ENCODE peak calls at places on chromosomes 13 and 19, in eight cellular contexts. One of them, this sample, is unnamed.

GRCh38 chr19:4357095-4357797 is 13.9 kb downstream of the MPND start:
- DNase-seq in fibroblast of pulmonary artery: no peak
- DNase-seq in epithelial cell of esophagus: no peak
- DNase-seq in WERI-Rb-1: no peak
- DNase-seq in AG09309: no peak
- DNase-seq in colonic mucosa: no peak
- DNase-seq in psoas muscle: no peak
- DNase-seq in HFF-Myc: no peak
- DNase-seq in this sample: no peak

GRCh38 chr19:54653181-54653809 is 9.5 kb upstream of the LILRB4 start:
- DNase-seq in psoas muscle: no peak
- DNase-seq in colonic mucosa: no peak
- DNase-seq in fibroblast of pulmonary artery: peak
- DNase-seq in epithelial cell of esophagus: peak
- DNase-seq in HFF-Myc: no peak
- DNase-seq in WERI-Rb-1: no peak
- DNase-seq in AG09309: no peak
- DNase-seq in this sample: no peak

GRCh38 chr13:44165895-44166496 is 207.6 kb upstream of the SERP2 start:
- DNase-seq in fibroblast of pulmonary artery: no peak
- DNase-seq in colonic mucosa: no peak
- DNase-seq in psoas muscle: no peak
- DNase-seq in WERI-Rb-1: no peak
- DNase-seq in HFF-Myc: no peak
- DNase-seq in AG09309: no peak
- DNase-seq in epithelial cell of esophagus: peak
- DNase-seq in this sample: no peak

GRCh38 chr13:79183231-79183630 is 222.8 kb downstream of the RBM26 start:
- DNase-seq in AG09309: no peak
- DNase-seq in WERI-Rb-1: no peak
- DNase-seq in psoas muscle: no peak
- DNase-seq in colonic mucosa: no peak
- DNase-seq in epithelial cell of esophagus: no peak
- DNase-seq in HFF-Myc: no peak
- DNase-seq in fibroblast of pulmonary artery: no peak
- DNase-seq in this sample: no peak

GRCh38 chr13:109529964-109530363 is 256.4 kb downstream of the IRS2 start:
- DNase-seq in psoas muscle: no peak
- DNase-seq in fibroblast of pulmonary artery: no peak
- DNase-seq in colonic mucosa: no peak
- DNase-seq in WERI-Rb-1: no peak
- DNase-seq in HFF-Myc: no peak
- DNase-seq in epithelial cell of esophagus: no peak
- DNase-seq in AG09309: no peak
- DNase-seq in this sample: no peak

GRCh38 chr13:72221276-72221962 is 354.4 kb upstream of the DACH1 start:
- DNase-seq in psoas muscle: peak
- DNase-seq in epithelial cell of esophagus: peak
- DNase-seq in HFF-Myc: no peak
- DNase-seq in fibroblast of pulmonary artery: peak
- DNase-seq in WERI-Rb-1: peak
- DNase-seq in AG09309: no peak
- DNase-seq in colonic mucosa: peak
- DNase-seq in this sample: peak

GRCh38 chr13:49098198-49098597 is 121.9 kb upstream of the MLNR start:
- DNase-seq in epithelial cell of esophagus: peak
- DNase-seq in colonic mucosa: no peak
- DNase-seq in HFF-Myc: peak
- DNase-seq in fibroblast of pulmonary artery: peak
- DNase-seq in psoas muscle: no peak
- DNase-seq in WERI-Rb-1: no peak
- DNase-seq in AG09309: peak
- DNase-seq in this sample: no peak

GRCh38 chr13:85197431-85197830 is 601.8 kb downstream of the SLITRK6 start:
- DNase-seq in psoas muscle: no peak
- DNase-seq in epithelial cell of esophagus: no peak
- DNase-seq in AG09309: no peak
- DNase-seq in colonic mucosa: no peak
- DNase-seq in HFF-Myc: no peak
- DNase-seq in fibroblast of pulmonary artery: peak
- DNase-seq in WERI-Rb-1: no peak
- DNase-seq in this sample: no peak

GRCh38 chr13:85497652-85498051 is 301.6 kb downstream of the SLITRK6 start:
- DNase-seq in colonic mucosa: no peak
- DNase-seq in HFF-Myc: peak
- DNase-seq in WERI-Rb-1: no peak
- DNase-seq in AG09309: peak
- DNase-seq in psoas muscle: no peak
- DNase-seq in fibroblast of pulmonary artery: peak
- DNase-seq in epithelial cell of esophagus: peak
- DNase-seq in this sample: no peak

GRCh38 chr19:2603320-2603719 is 99.2 kb downstream of the GNG7 start:
- DNase-seq in fibroblast of pulmonary artery: peak
- DNase-seq in HFF-Myc: no peak
- DNase-seq in epithelial cell of esophagus: no peak
- DNase-seq in colonic mucosa: no peak
- DNase-seq in WERI-Rb-1: no peak
- DNase-seq in AG09309: no peak
- DNase-seq in psoas muscle: peak
- DNase-seq in this sample: no peak

GRCh38 chr13:22198656-22199217 is 527.9 kb downstream of the FGF9 start:
- DNase-seq in colonic mucosa: no peak
- DNase-seq in HFF-Myc: no peak
- DNase-seq in WERI-Rb-1: no peak
- DNase-seq in fibroblast of pulmonary artery: no peak
- DNase-seq in psoas muscle: no peak
- DNase-seq in epithelial cell of esophagus: no peak
- DNase-seq in AG09309: no peak
- DNase-seq in this sample: no peak

GRCh38 chr19:27744926-27745844 is 1467.8 kb downstream of the UQCRFS1 start:
- DNase-seq in WERI-Rb-1: no peak
- DNase-seq in colonic mucosa: peak
- DNase-seq in AG09309: no peak
- DNase-seq in fibroblast of pulmonary artery: no peak
- DNase-seq in HFF-Myc: no peak
- DNase-seq in epithelial cell of esophagus: no peak
- DNase-seq in psoas muscle: no peak
- DNase-seq in this sample: no peak

GRCh38 chr19:2302319-2303208 is 5.4 kb downstream of the LINGO3 start:
- DNase-seq in fibroblast of pulmonary artery: peak
- DNase-seq in HFF-Myc: no peak
- DNase-seq in colonic mucosa: no peak
- DNase-seq in WERI-Rb-1: no peak
- DNase-seq in AG09309: no peak
- DNase-seq in epithelial cell of esophagus: no peak
- DNase-seq in psoas muscle: peak
- DNase-seq in this sample: peak

GRCh38 chr13:57948884-57949283 is 317.3 kb downstream of the PCDH17 start:
- DNase-seq in epithelial cell of esophagus: peak
- DNase-seq in psoas muscle: no peak
- DNase-seq in HFF-Myc: no peak
- DNase-seq in fibroblast of pulmonary artery: no peak
- DNase-seq in WERI-Rb-1: no peak
- DNase-seq in colonic mucosa: no peak
- DNase-seq in AG09309: no peak
- DNase-seq in this sample: no peak

GRCh38 chr13:111514646-111515617 is 194.5 kb downstream of the TEX29 start:
- DNase-seq in psoas muscle: no peak
- DNase-seq in WERI-Rb-1: no peak
- DNase-seq in AG09309: no peak
- DNase-seq in HFF-Myc: no peak
- DNase-seq in epithelial cell of esophagus: no peak
- DNase-seq in fibroblast of pulmonary artery: no peak
- DNase-seq in colonic mucosa: no peak
- DNase-seq in this sample: no peak

GRCh38 chr13:29922896-29923295 is 72.5 kb upstream of the UBL3 start:
- DNase-seq in epithelial cell of esophagus: peak
- DNase-seq in psoas muscle: no peak
- DNase-seq in fibroblast of pulmonary artery: peak
- DNase-seq in colonic mucosa: no peak
- DNase-seq in WERI-Rb-1: no peak
- DNase-seq in AG09309: no peak
- DNase-seq in HFF-Myc: no peak
- DNase-seq in this sample: no peak

GRCh38 chr19:50658438-50659317 is 9.4 kb downstream of the C19orf81 start:
- DNase-seq in colonic mucosa: peak
- DNase-seq in AG09309: no peak
- DNase-seq in psoas muscle: peak
- DNase-seq in fibroblast of pulmonary artery: peak
- DNase-seq in WERI-Rb-1: peak
- DNase-seq in epithelial cell of esophagus: peak
- DNase-seq in HFF-Myc: no peak
- DNase-seq in this sample: peak

GRCh38 chr19:18156841-18157464 is 4.0 kb downstream of the PIK3R2 start:
- DNase-seq in fibroblast of pulmonary artery: peak
- DNase-seq in AG09309: peak
- DNase-seq in WERI-Rb-1: no peak
- DNase-seq in HFF-Myc: peak
- DNase-seq in epithelial cell of esophagus: peak
- DNase-seq in colonic mucosa: peak
- DNase-seq in psoas muscle: peak
- DNase-seq in this sample: peak

GRCh38 chr13:101401196-101401595 is 15.1 kb downstream of the NALCN start:
- DNase-seq in fibroblast of pulmonary artery: no peak
- DNase-seq in HFF-Myc: no peak
- DNase-seq in WERI-Rb-1: no peak
- DNase-seq in colonic mucosa: no peak
- DNase-seq in epithelial cell of esophagus: no peak
- DNase-seq in psoas muscle: no peak
- DNase-seq in AG09309: no peak
- DNase-seq in this sample: no peak

GRCh38 chr13:52707375-52707774 is 32.2 kb downstream of the CNMD start:
- DNase-seq in colonic mucosa: no peak
- DNase-seq in epithelial cell of esophagus: no peak
- DNase-seq in WERI-Rb-1: no peak
- DNase-seq in fibroblast of pulmonary artery: no peak
- DNase-seq in AG09309: no peak
- DNase-seq in HFF-Myc: no peak
- DNase-seq in psoas muscle: no peak
- DNase-seq in this sample: no peak

GRCh38 chr13:39561971-39562370 is 41.0 kb downstream of the LHFPL6 start:
- DNase-seq in psoas muscle: no peak
- DNase-seq in colonic mucosa: no peak
- DNase-seq in WERI-Rb-1: no peak
- DNase-seq in HFF-Myc: no peak
- DNase-seq in AG09309: no peak
- DNase-seq in epithelial cell of esophagus: peak
- DNase-seq in fibroblast of pulmonary artery: no peak
- DNase-seq in this sample: no peak

DNA sequence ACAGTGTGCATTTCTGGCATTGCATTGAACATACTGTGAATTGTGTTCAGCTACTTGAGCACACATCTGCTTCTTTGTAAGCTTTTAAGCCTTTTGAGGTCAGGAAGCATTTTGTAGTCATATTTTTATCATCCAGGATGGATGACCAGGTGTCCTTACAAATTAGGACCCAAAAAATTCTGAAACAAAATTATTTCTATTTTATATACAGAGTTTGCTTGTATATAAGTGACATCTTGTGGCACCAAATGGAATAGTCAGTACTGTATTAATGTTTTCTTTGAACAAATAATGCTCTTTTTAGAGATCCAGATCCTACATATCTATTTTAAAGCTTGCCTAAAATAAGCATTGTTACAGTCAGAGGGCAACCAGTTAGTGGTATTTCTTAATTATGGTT is 9.5 kb upstream of the SUPT20H start:
- DNase-seq in WERI-Rb-1: no peak
- DNase-seq in HFF-Myc: no peak
- DNase-seq in colonic mucosa: no peak
- DNase-seq in epithelial cell of esophagus: no peak
- DNase-seq in AG09309: no peak
- DNase-seq in fibroblast of pulmonary artery: peak
- DNase-seq in psoas muscle: no peak
- DNase-seq in this sample: no peak
- H3K4me3 ChIP-seq in WERI-Rb-1: no peak
- H3K4me3 ChIP-seq in HFF-Myc: no peak
- H3K4me3 ChIP-seq in colonic mucosa: no peak
- H3K4me3 ChIP-seq in epithelial cell of esophagus: no peak
- H3K4me3 ChIP-seq in AG09309: no peak
- H3K4me3 ChIP-seq in fibroblast of pulmonary artery: no peak
- H3K4me3 ChIP-seq in psoas muscle: no peak
- H3K4me3 ChIP-seq in this sample: no peak

GRCh38 chr19:16895467-16896097 is 6.8 kb downstream of the F2RL3 start:
- DNase-seq in epithelial cell of esophagus: no peak
- DNase-seq in HFF-Myc: no peak
- DNase-seq in colonic mucosa: peak
- DNase-seq in AG09309: no peak
- DNase-seq in fibroblast of pulmonary artery: peak
- DNase-seq in psoas muscle: no peak
- DNase-seq in WERI-Rb-1: no peak
- DNase-seq in this sample: no peak
- H3K4me3 ChIP-seq in epithelial cell of esophagus: no peak
- H3K4me3 ChIP-seq in HFF-Myc: no peak
- H3K4me3 ChIP-seq in colonic mucosa: peak
- H3K4me3 ChIP-seq in AG09309: no peak
- H3K4me3 ChIP-seq in fibroblast of pulmonary artery: peak
- H3K4me3 ChIP-seq in psoas muscle: peak
- H3K4me3 ChIP-seq in WERI-Rb-1: no peak
- H3K4me3 ChIP-seq in this sample: no peak

DNA sequence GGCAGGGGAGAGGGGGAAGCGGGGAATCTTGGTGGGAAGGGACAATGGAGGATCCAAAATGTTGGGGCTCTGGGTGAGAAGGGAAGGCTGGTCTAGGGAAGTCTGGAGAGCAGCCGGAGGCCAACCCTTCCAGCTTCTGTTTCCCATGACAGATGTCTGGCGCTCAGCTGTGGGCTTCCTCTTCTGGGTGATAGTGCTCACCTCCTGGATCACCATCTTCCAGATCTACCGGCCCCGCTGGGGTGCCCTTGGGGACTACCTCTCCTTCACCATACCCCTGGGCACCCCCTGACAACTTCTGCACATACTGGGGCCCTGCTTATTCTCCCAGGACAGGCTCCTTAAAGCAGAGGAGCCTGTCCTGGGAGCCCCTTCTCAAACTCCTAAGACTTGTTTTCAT is 1.1 kb downstream of the PSENEN start:
- DNase-seq in HFF-Myc: no peak
- DNase-seq in colonic mucosa: no peak
- DNase-seq in WERI-Rb-1: no peak
- DNase-seq in psoas muscle: no peak
- DNase-seq in epithelial cell of esophagus: no peak
- DNase-seq in fibroblast of pulmonary artery: no peak
- DNase-seq in AG09309: no peak
- DNase-seq in this sample: no peak
- H3K4me3 ChIP-seq in HFF-Myc: peak
- H3K4me3 ChIP-seq in colonic mucosa: peak
- H3K4me3 ChIP-seq in WERI-Rb-1: no peak
- H3K4me3 ChIP-seq in psoas muscle: peak
- H3K4me3 ChIP-seq in epithelial cell of esophagus: peak
- H3K4me3 ChIP-seq in fibroblast of pulmonary artery: peak
- H3K4me3 ChIP-seq in AG09309: peak
- H3K4me3 ChIP-seq in this sample: no peak

DNA sequence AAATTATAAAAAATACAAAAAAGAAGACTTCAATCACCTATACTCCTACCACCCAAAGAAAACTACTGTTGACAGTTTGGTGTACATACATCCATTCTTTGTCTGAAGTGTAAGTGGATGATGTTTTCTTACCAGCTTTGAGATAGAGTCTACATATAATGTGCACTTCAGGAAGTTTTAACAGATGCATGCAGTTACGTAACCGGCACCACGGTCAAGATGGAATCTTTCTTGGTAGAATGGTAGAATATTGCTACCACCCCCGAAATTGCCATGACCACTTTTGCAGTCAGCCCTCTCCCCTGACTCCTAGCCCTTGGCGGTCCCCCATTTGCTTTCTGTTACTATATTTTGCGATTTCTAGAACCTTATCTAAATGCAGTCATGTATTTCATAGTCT is 1.4 kb downstream of the CUL4A start:
- DNase-seq in AG09309: no peak
- DNase-seq in HFF-Myc: no peak
- DNase-seq in psoas muscle: no peak
- DNase-seq in WERI-Rb-1: no peak
- DNase-seq in epithelial cell of esophagus: no peak
- DNase-seq in colonic mucosa: no peak
- DNase-seq in fibroblast of pulmonary artery: no peak
- DNase-seq in this sample: no peak
- H3K4me3 ChIP-seq in AG09309: peak
- H3K4me3 ChIP-seq in HFF-Myc: peak
- H3K4me3 ChIP-seq in psoas muscle: peak
- H3K4me3 ChIP-seq in WERI-Rb-1: peak
- H3K4me3 ChIP-seq in epithelial cell of esophagus: peak
- H3K4me3 ChIP-seq in colonic mucosa: no peak
- H3K4me3 ChIP-seq in fibroblast of pulmonary artery: peak
- H3K4me3 ChIP-seq in this sample: no peak